ENCODE peak calls at places on chromosome 2, in ten cellular contexts. Y is ovary; R is HS-5; O is transverse colon; D is cardiac fibroblast; E is Daoy; N is NCI-H774; W is fibroblast of pulmonary artery; P is stimulated activated CD4-positive, alpha-beta T cell treated with anti-CD3 and anti-CD28 coated beads, Interleukin-1b, Interleukin-23, amount 100 ng/mL, for 24 hours; F is stimulated activated CD8-positive, alpha-beta memory T cell treated with anti-CD3 and anti-CD28 coated beads, Interleukin-4, amount 100 ng/mL, for 1 hour. T is an unnamed sample.

GRCh38 chr2:239778042-239778811 is 246.9 kb downstream of the NDUFA10 start:
- DNase-seq in Y (peak; percentile 6), R (no peak), O (no peak), D (no peak), E (no peak), N (no peak), W (no peak), P (no peak), F (no peak), T (no peak)

GRCh38 chr2:84719434-84719833 is 161.4 kb downstream of the TRABD2A start:
- DNase-seq in Y (no peak), R (no peak), O (no peak), D (no peak), E (no peak), N (no peak), W (no peak), P (no peak), F (no peak), T (no peak)

GRCh38 chr2:142180820-142181533 is 50.2 kb upstream of the LRP1B start:
- DNase-seq in Y (no peak), R (no peak), O (no peak), D (peak; percentile 67), E (peak; percentile 32), N (no peak), W (peak; percentile 70), P (no peak), F (no peak), T (peak; percentile 3)

GRCh38 chr2:241902357-241902991 is 32.9 kb downstream of the RTP5 start:
- DNase-seq in Y (no peak), R (no peak), O (no peak), D (no peak), E (no peak), N (no peak), W (no peak), P (no peak), F (no peak), T (no peak)

GRCh38 chr2:29443086-29443485 is 327.9 kb downstream of the CLIP4 start:
- DNase-seq in Y (no peak), R (no peak), O (no peak), D (no peak), E (no peak), N (no peak), W (no peak), P (no peak), F (no peak), T (no peak)

GRCh38 chr2:8680931-8681760 is 710 bp upstream of the ID2 start:
- DNase-seq in Y (peak; percentile 74), R (no peak), O (peak; percentile 69), D (peak; percentile 90), E (peak; percentile 73), N (peak; percentile 65), W (peak; percentile 92), P (peak; percentile 80), F (no peak), T (peak; percentile 59)

GRCh38 chr2:203830294-203831055 is 37.1 kb upstream of the CTLA4 start:
- DNase-seq in Y (no peak), R (no peak), O (no peak), D (no peak), E (no peak), N (no peak), W (no peak), P (peak; percentile 20), F (no peak), T (no peak)

GRCh38 chr2:1692342-1692741 is 52.0 kb downstream of the PXDN start:
- DNase-seq in Y (no peak), R (no peak), O (no peak), D (no peak), E (no peak), N (no peak), W (no peak), P (no peak), F (no peak), T (no peak)

GRCh38 chr2:230996661-230997060 is 740 bp downstream of the SPATA3 start:
- DNase-seq in Y (no peak), R (no peak), O (no peak), D (no peak), E (no peak), N (no peak), W (no peak), P (no peak), F (no peak), T (no peak)

GRCh38 chr2:189658808-189659207 is 2.5 kb upstream of the ASNSD1 start:
- DNase-seq in Y (no peak), R (no peak), O (no peak), D (no peak), E (no peak), N (no peak), W (no peak), P (no peak), F (no peak), T (no peak)

GRCh38 chr2:18396328-18396727 is 164.1 kb downstream of the RDH14 start:
- DNase-seq in Y (no peak), R (no peak), O (no peak), D (no peak), E (no peak), N (no peak), W (no peak), P (no peak), F (no peak), T (no peak)

GRCh38 chr2:176924909-176925548 is 287.6 kb upstream of the HNRNPA3 start:
- DNase-seq in Y (no peak), R (no peak), O (no peak), D (no peak), E (peak; percentile 12), N (no peak), W (no peak), P (no peak), F (no peak), T (no peak)

GRCh38 chr2:113200736-113201490 is 27.1 kb downstream of the PSD4 start:
- DNase-seq in Y (no peak), R (no peak), O (no peak), D (no peak), E (no peak), N (no peak), W (no peak), P (no peak), F (no peak), T (no peak)

GRCh38 chr2:232328038-232328435 is 50.5 kb upstream of the ALPP start:
- DNase-seq in Y (no peak), R (no peak), O (no peak), D (no peak), E (no peak), N (no peak), W (no peak), P (no peak), F (no peak), T (no peak)

GRCh38 chr2:216985658-216986141 is 125.8 kb upstream of the TNP1 start:
- DNase-seq in Y (no peak), R (no peak), O (no peak), D (no peak), E (no peak), N (peak; percentile 87), W (no peak), P (no peak), F (no peak), T (no peak)

GRCh38 chr2:118851650-118852049 is 4.2 kb upstream of the EN1 start:
- DNase-seq in Y (no peak), R (no peak), O (no peak), D (no peak), E (no peak), N (no peak), W (no peak), P (no peak), F (no peak), T (no peak)

GRCh38 chr2:149420053-149420963 is 89.9 kb downstream of the LYPD6 start:
- DNase-seq in Y (no peak), R (no peak), O (peak; percentile 19), D (no peak), E (no peak), N (no peak), W (no peak), P (no peak), F (no peak), T (no peak)

GRCh38 chr2:151162185-151162584 is 99.5 kb downstream of the RBM43 start:
- DNase-seq in Y (no peak), R (peak; percentile 3), O (no peak), D (peak; percentile 74), E (no peak), N (no peak), W (peak; percentile 69), P (no peak), F (no peak), T (no peak)

GRCh38 chr2:96967964-96968363 is 18.4 kb downstream of the FAM178B start:
- DNase-seq in Y (no peak), R (no peak), O (no peak), D (no peak), E (no peak), N (no peak), W (no peak), P (no peak), F (no peak), T (no peak)

GRCh38 chr2:8794923-8795825 is 42.2 kb downstream of the KIDINS220 start:
- DNase-seq in Y (no peak), R (peak; percentile 38), O (no peak), D (peak; percentile 67), E (no peak), N (no peak), W (peak; percentile 70), P (no peak), F (no peak), T (no peak)

GRCh38 chr2:128421286-128421685 is 102.6 kb upstream of the HS6ST1 start:
- DNase-seq in Y (no peak), R (no peak), O (no peak), D (no peak), E (no peak), N (no peak), W (no peak), P (no peak), F (no peak), T (no peak)

GRCh38 chr2:45554764-45555163 is 56.3 kb downstream of the SRBD1 start:
- DNase-seq in Y (no peak), R (no peak), O (no peak), D (peak; percentile 35), E (peak; percentile 26), N (no peak), W (peak; percentile 45), P (no peak), F (no peak), T (no peak)

GRCh38 chr2:51387235-51387634 is 355.3 kb upstream of the NRXN1 start:
- DNase-seq in Y (no peak), R (peak; percentile 2), O (no peak), D (peak; percentile 3), E (no peak), N (no peak), W (peak; percentile 66), P (no peak), F (no peak), T (no peak)

GRCh38 chr2:169572821-169573159 is 875 bp downstream of the FASTKD1 start:
- DNase-seq in Y (no peak), R (peak; percentile 5), O (no peak), D (no peak), E (no peak), N (no peak), W (no peak), P (no peak), F (no peak), T (no peak)

GRCh38 chr2:29010946-29011649 is 30.0 kb downstream of the TOGARAM2 start:
- DNase-seq in Y (peak; percentile 66), R (no peak), O (peak; percentile 38), D (peak; percentile 87), E (peak; percentile 41), N (no peak), W (peak; percentile 85), P (no peak), F (no peak), T (no peak)